ENCODE peak calls at places on chromosomes 13 and 19, in six cellular contexts. One of them, this sample, is unnamed.

GRCh38 chr13:40230833-40231266 is 435.6 kb downstream of the FOXO1 start:
- DNase-seq in PC-3: peak
- DNase-seq in activated naive CD4-positive, alpha-beta T cell treated with anti-CD3 and anti-CD28 coated beads, Interleukin-2, amount 50 U/mL, for 16 hours: no peak
- DNase-seq in WTC11: no peak
- DNase-seq in C1 segment of cervical spinal cord: no peak
- DNase-seq in AG04449: no peak
- DNase-seq in this sample: no peak

GRCh38 chr19:38647368-38647965 is at the start of gene ACTN4:
- DNase-seq in AG04449: no peak
- DNase-seq in activated naive CD4-positive, alpha-beta T cell treated with anti-CD3 and anti-CD28 coated beads, Interleukin-2, amount 50 U/mL, for 16 hours: peak
- DNase-seq in PC-3: peak
- DNase-seq in C1 segment of cervical spinal cord: peak
- DNase-seq in WTC11: peak
- DNase-seq in this sample: peak

GRCh38 chr19:403221-404036 is 5.5 kb downstream of the C2CD4C start:
- DNase-seq in AG04449: no peak
- DNase-seq in PC-3: no peak
- DNase-seq in C1 segment of cervical spinal cord: no peak
- DNase-seq in activated naive CD4-positive, alpha-beta T cell treated with anti-CD3 and anti-CD28 coated beads, Interleukin-2, amount 50 U/mL, for 16 hours: peak
- DNase-seq in WTC11: no peak
- DNase-seq in this sample: no peak

GRCh38 chr19:12773571-12773970 is 1.8 kb downstream of the HOOK2 start:
- DNase-seq in WTC11: no peak
- DNase-seq in AG04449: no peak
- DNase-seq in C1 segment of cervical spinal cord: no peak
- DNase-seq in activated naive CD4-positive, alpha-beta T cell treated with anti-CD3 and anti-CD28 coated beads, Interleukin-2, amount 50 U/mL, for 16 hours: no peak
- DNase-seq in PC-3: peak
- DNase-seq in this sample: no peak

GRCh38 chr19:41928221-41928683 is at the start of gene ERFL:
- DNase-seq in C1 segment of cervical spinal cord: no peak
- DNase-seq in PC-3: no peak
- DNase-seq in WTC11: no peak
- DNase-seq in AG04449: no peak
- DNase-seq in activated naive CD4-positive, alpha-beta T cell treated with anti-CD3 and anti-CD28 coated beads, Interleukin-2, amount 50 U/mL, for 16 hours: no peak
- DNase-seq in this sample: peak

GRCh38 chr13:64347662-64348061 is 2882.5 kb downstream of the PCDH9 start:
- DNase-seq in activated naive CD4-positive, alpha-beta T cell treated with anti-CD3 and anti-CD28 coated beads, Interleukin-2, amount 50 U/mL, for 16 hours: no peak
- DNase-seq in WTC11: no peak
- DNase-seq in C1 segment of cervical spinal cord: no peak
- DNase-seq in AG04449: no peak
- DNase-seq in PC-3: no peak
- DNase-seq in this sample: no peak

GRCh38 chr13:46109451-46109850 is 4.6 kb upstream of the CPB2 start:
- DNase-seq in WTC11: no peak
- DNase-seq in C1 segment of cervical spinal cord: no peak
- DNase-seq in PC-3: no peak
- DNase-seq in activated naive CD4-positive, alpha-beta T cell treated with anti-CD3 and anti-CD28 coated beads, Interleukin-2, amount 50 U/mL, for 16 hours: no peak
- DNase-seq in AG04449: no peak
- DNase-seq in this sample: no peak

GRCh38 chr19:49396738-49397505 is 8.9 kb downstream of the KASH5 start:
- DNase-seq in activated naive CD4-positive, alpha-beta T cell treated with anti-CD3 and anti-CD28 coated beads, Interleukin-2, amount 50 U/mL, for 16 hours: no peak
- DNase-seq in AG04449: no peak
- DNase-seq in PC-3: no peak
- DNase-seq in WTC11: no peak
- DNase-seq in C1 segment of cervical spinal cord: no peak
- DNase-seq in this sample: no peak

GRCh38 chr13:49784886-49785570 is 7.5 kb downstream of the KPNA3 start:
- DNase-seq in AG04449: no peak
- DNase-seq in PC-3: no peak
- DNase-seq in WTC11: no peak
- DNase-seq in activated naive CD4-positive, alpha-beta T cell treated with anti-CD3 and anti-CD28 coated beads, Interleukin-2, amount 50 U/mL, for 16 hours: no peak
- DNase-seq in C1 segment of cervical spinal cord: no peak
- DNase-seq in this sample: no peak

GRCh38 chr19:35216026-35216832 is 12.3 kb downstream of the FAM187B start:
- DNase-seq in AG04449: no peak
- DNase-seq in C1 segment of cervical spinal cord: no peak
- DNase-seq in WTC11: no peak
- DNase-seq in activated naive CD4-positive, alpha-beta T cell treated with anti-CD3 and anti-CD28 coated beads, Interleukin-2, amount 50 U/mL, for 16 hours: no peak
- DNase-seq in PC-3: no peak
- DNase-seq in this sample: no peak

GRCh38 chr13:67353891-67354459 is 123.8 kb upstream of the PCDH9 start:
- DNase-seq in activated naive CD4-positive, alpha-beta T cell treated with anti-CD3 and anti-CD28 coated beads, Interleukin-2, amount 50 U/mL, for 16 hours: no peak
- DNase-seq in WTC11: no peak
- DNase-seq in AG04449: no peak
- DNase-seq in C1 segment of cervical spinal cord: no peak
- DNase-seq in PC-3: no peak
- DNase-seq in this sample: no peak

GRCh38 chr13:31346891-31347290 is 147.1 kb downstream of the B3GLCT start:
- DNase-seq in activated naive CD4-positive, alpha-beta T cell treated with anti-CD3 and anti-CD28 coated beads, Interleukin-2, amount 50 U/mL, for 16 hours: no peak
- DNase-seq in C1 segment of cervical spinal cord: no peak
- DNase-seq in WTC11: no peak
- DNase-seq in AG04449: no peak
- DNase-seq in PC-3: no peak
- DNase-seq in this sample: no peak

This sample was measured in activated naive CD8-positive, alpha-beta T cell treated with anti-CD3 and anti-CD28 coated beads for 36 hours.